ENCODE peak calls at places on chromosome 4, in four cellular contexts. H is hepatocyte, O is RWPE1, Y is breast epithelium. F is an unnamed sample.

GRCh38 chr4:2258091-2259035 is 3.5 kb downstream of the MXD4 start:
- DNase-seq in H (no peak), O (no peak), Y (peak; percentile 17), F (no peak)

GRCh38 chr4:6362243-6362885 is 92.7 kb downstream of the WFS1 start:
- DNase-seq in H (no peak), O (no peak), Y (no peak), F (no peak)

GRCh38 chr4:175090116-175090515 is 172.0 kb downstream of the ADAM29 start:
- DNase-seq in H (no peak), O (no peak), Y (no peak), F (no peak)

GRCh38 chr4:113756005-113756410 is 5.5 kb downstream of the CAMK2D start:
- DNase-seq in H (no peak), O (peak; percentile 40), Y (no peak), F (peak; percentile 71)

GRCh38 chr4:128517739-128518510 is 230.3 kb upstream of the PGRMC2 start:
- DNase-seq in H (peak; percentile 69), O (peak; percentile 84), Y (peak; percentile 21), F (peak; percentile 59)

GRCh38 chr4:107603430-107603829 is 116.6 kb downstream of the PAPSS1 start:
- DNase-seq in H (peak; percentile 40), O (no peak), Y (no peak), F (no peak)

GRCh38 chr4:88070031-88070430 is 62.6 kb downstream of the PKD2 start:
- DNase-seq in H (no peak), O (no peak), Y (no peak), F (no peak)

GRCh38 chr4:138192113-138192512 is 50.0 kb downstream of the SLC7A11 start:
- DNase-seq in H (no peak), O (peak; percentile 8), Y (no peak), F (peak; percentile 37)

GRCh38 chr4:113761682-113762060 is at the start of gene CAMK2D:
- DNase-seq in H (peak; percentile 95), O (peak; percentile 67), Y (peak; percentile 79), F (peak; percentile 85)

GRCh38 chr4:74054483-74055032 is 16.1 kb upstream of the CXCL3 start:
- DNase-seq in H (no peak), O (no peak), Y (no peak), F (no peak)

GRCh38 chr4:152894673-152895072 is 41.5 kb upstream of the FHDC1 start:
- DNase-seq in H (no peak), O (peak; percentile 50), Y (no peak), F (peak; percentile 37)

GRCh38 chr4:157013656-157014055 is 42.1 kb upstream of the PDGFC start:
- DNase-seq in H (no peak), O (no peak), Y (no peak), F (peak; percentile 26)

GRCh38 chr4:146333187-146333894 is 119.0 kb downstream of the REELD1 start:
- DNase-seq in H (peak; percentile 36), O (peak; percentile 29), Y (no peak), F (peak; percentile 65)

GRCh38 chr4:101279377-101279871 is 67.9 kb downstream of the PPP3CA start:
- DNase-seq in H (peak; percentile 50), O (no peak), Y (no peak), F (no peak)

GRCh38 chr4:127601029-127601428 is 31.7 kb upstream of the INTU start:
- DNase-seq in H (no peak), O (peak; percentile 18), Y (no peak), F (no peak)

GRCh38 chr4:170243662-170244288 is 154.0 kb upstream of the AADAT start:
- DNase-seq in H (no peak), O (peak; percentile 24), Y (no peak), F (peak; percentile 92)

GRCh38 chr4:24322517-24322916 is 261.8 kb downstream of the DHX15 start:
- DNase-seq in H (no peak), O (no peak), Y (no peak), F (peak; percentile 69)

GRCh38 chr4:120921456-120922389 is 803 bp downstream of the PRDM5 start:
- DNase-seq in H (peak; percentile 75), O (peak; percentile 69), Y (peak; percentile 25), F (peak; percentile 22)

GRCh38 chr4:24533364-24533763 is 51.0 kb downstream of the DHX15 start:
- DNase-seq in H (no peak), O (no peak), Y (no peak), F (peak; percentile 15)

GRCh38 chr4:87560802-87561201 is 31.6 kb upstream of the SPARCL1 start:
- DNase-seq in H (no peak), O (no peak), Y (no peak), F (no peak)

GRCh38 chr4:80448056-80448455 is 112.5 kb downstream of the CFAP299 start:
- DNase-seq in H (no peak), O (no peak), Y (no peak), F (peak; percentile 15)

GRCh38 chr4:129218897-129219296 is 122.9 kb downstream of the C4orf33 start:
- DNase-seq in H (no peak), O (no peak), Y (no peak), F (peak; percentile 44)

GRCh38 chr4:107283587-107284559 is 247.8 kb upstream of the DKK2 start:
- DNase-seq in H (peak; percentile 14), O (peak; percentile 70), Y (no peak), F (peak; percentile 98)

GRCh38 chr4:3689576-3690551 is 76.3 kb upstream of the ADRA2C start:
- DNase-seq in H (no peak), O (no peak), Y (no peak), F (no peak)

GRCh38 chr4:38123555-38123954 is 163.4 kb downstream of the PTTG2 start:
- DNase-seq in H (no peak), O (no peak), Y (no peak), F (no peak)

GRCh38 chr4:74190919-74191397 is 33.0 kb downstream of the MTHFD2L start:
- DNase-seq in H (no peak), O (no peak), Y (no peak), F (no peak)

GRCh38 chr4:120079839-120080520 is 13.3 kb upstream of the MAD2L1 start:
- DNase-seq in H (no peak), O (no peak), Y (no peak), F (no peak)

GRCh38 chr4:33425916-33426315 is 2705.7 kb downstream of the PCDH7 start:
- DNase-seq in H (no peak), O (no peak), Y (no peak), F (no peak)

GRCh38 chr4:108264693-108265092 is 96.0 kb upstream of the LEF1 start:
- DNase-seq in H (no peak), O (no peak), Y (no peak), F (no peak)

GRCh38 chr4:139841464-139842195 is 176.0 kb downstream of the MGST2 start:
- DNase-seq in H (peak; percentile 64), O (no peak), Y (no peak), F (no peak)

GRCh38 chr4:41160856-41161255 is 53.5 kb downstream of the APBB2 start:
- DNase-seq in H (no peak), O (peak; percentile 27), Y (no peak), F (peak; percentile 73)

GRCh38 chr4:183422962-183423653 is 21.3 kb upstream of the CDKN2AIP start:
- DNase-seq in H (no peak), O (peak; percentile 70), Y (no peak), F (peak; percentile 88)

DNA sequence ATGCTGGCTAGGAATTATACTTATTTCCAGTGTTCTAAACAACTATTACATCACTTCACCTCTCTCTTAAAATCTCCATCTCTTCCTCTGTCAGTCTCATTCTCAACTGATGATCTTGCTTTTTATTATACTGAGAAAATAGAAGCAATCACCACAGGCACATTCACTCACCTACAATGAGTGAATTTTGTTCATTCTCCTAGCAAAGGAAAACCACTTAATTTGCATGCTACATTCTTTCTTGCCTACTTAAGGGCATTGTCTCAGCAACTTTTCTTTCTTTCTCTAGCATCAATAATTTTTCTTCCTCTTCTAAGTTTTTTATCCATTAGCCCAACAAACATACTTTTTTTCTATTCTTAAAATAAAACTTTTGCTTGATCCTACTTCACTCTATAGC is 21.1 kb upstream of the USP38 start:
- DNase-seq in H (no peak), O (no peak), Y (no peak), F (peak; percentile 18)
- H3K27ac ChIP-seq in H (no peak overlapping the region), O (no peak overlapping the region), Y (no peak overlapping the region), F (no peak overlapping the region)

GRCh38 chr4:77158487-77158861 is 1.5 kb downstream of the CCNG2 start:
- DNase-seq in H (no peak), O (peak; percentile 26), Y (no peak), F (no peak)

GRCh38 chr4:77156912-77157858 is at the start of gene CCNG2:
- DNase-seq in H (peak; percentile 96), O (peak; percentile 69), Y (peak; percentile 87), F (no peak)

GRCh38 chr4:77156533-77156911 is 485 bp upstream of the CCNG2 start:
- DNase-seq in H (peak; percentile 98), O (peak; percentile 100), Y (peak; percentile 99), F (peak; percentile 100)

GRCh38 chr4:77159798-77160197 is 2.8 kb downstream of the CCNG2 start:
- DNase-seq in H (no peak), O (no peak), Y (no peak), F (no peak)

DNA sequence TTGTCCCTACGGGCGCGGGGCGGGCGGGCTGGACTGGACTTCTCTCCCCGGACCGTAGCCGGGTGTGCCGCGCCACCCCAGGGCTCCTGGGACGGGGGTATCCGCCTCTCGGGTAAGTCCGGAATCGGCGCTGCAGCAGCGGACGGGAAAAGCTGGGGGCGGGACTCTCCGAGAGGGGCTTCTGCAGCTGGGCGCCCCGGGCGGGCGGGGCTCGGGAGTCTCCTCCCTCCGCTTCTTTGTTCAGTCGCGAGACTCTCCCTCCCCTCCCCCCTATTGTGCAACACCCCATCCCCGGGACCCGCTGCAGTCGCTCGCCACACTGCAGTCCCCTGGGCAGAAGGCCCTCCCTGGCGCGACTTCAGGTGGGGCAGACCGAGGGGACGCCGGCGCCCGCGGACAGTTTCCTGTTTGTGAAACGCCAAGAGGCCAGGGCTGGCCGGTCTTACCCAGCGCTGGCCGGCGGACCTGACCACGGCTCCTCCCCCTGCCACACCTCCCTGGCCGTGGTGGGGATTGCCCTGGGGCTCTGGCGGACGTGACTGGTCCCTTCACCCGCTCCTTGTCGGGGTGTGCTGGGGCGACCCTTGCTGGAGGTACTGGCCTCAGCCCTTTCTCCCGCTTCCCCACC is 966 bp downstream of the CCNG2 start:
- DNase-seq in H (peak; percentile 96), O (peak; percentile 89), Y (peak; percentile 84), F (peak; percentile 56)
- TF ChIP-seq CTCF in H (no peak), O (no peak), Y (no peak), F (peak; percentile 24)

GRCh38 chr4:103060453-103061148 is 16.0 kb downstream of the SLC9B2 start:
- DNase-seq in H (no peak), O (no peak), Y (no peak), F (no peak)
- H3K27ac ChIP-seq in H (no peak overlapping the region), O (no peak overlapping the region), Y (no peak overlapping the region), F (no peak overlapping the region)

DNA sequence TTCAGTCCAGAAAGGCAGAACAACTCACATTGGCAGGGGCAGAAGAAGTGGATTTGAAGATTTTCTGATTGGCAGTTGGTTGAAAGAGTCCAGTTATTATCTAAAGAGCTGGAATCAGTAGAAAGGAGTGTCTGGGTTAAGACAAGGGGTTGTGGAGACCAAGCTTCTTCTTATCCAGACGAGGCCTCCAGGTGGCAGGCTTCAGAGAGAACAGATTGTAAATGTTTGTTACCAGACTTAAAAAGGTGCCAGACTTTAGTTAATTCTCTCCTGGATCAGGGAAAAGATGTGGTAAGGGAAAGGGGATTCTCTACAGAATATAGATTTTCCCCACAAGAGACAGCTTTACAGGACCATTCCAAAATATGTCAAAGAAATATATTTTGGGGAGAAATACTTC is 36.7 kb upstream of the TLR3 start:
- DNase-seq in H (peak; percentile 32), O (no peak), Y (no peak), F (no peak)
- TF ChIP-seq CTCF in H (peak; percentile 29), O (no peak), Y (no peak), F (no peak)